ENCODE peak calls at places on chromosomes 3 and 15, in four cellular contexts. O is thyroid gland, Q is heart right ventricle, N is right lobe of liver. J is an unnamed sample.

GRCh38 chr15:50907866-50908208 is 646 bp upstream of the AP4E1 start:
- DNase-seq in Q (no peak), N (no peak), O (peak; percentile 40), J (no peak)

GRCh38 chr3:58071480-58071971 is 63.3 kb downstream of the FLNB start:
- DNase-seq in N (peak; percentile 81), Q (no peak), O (peak; percentile 39), J (no peak)

GRCh38 chr15:43376017-43376705 is 5.3 kb downstream of the TUBGCP4 start:
- DNase-seq in N (peak; percentile 50), O (peak; percentile 21), Q (no peak), J (no peak)

GRCh38 chr15:67137951-67138935 is 72.8 kb downstream of the SMAD3 start:
- DNase-seq in O (peak; percentile 22), N (no peak), Q (no peak), J (no peak)

GRCh38 chr3:139970526-139970925 is 35.5 kb downstream of the CLSTN2 start:
- DNase-seq in O (no peak), Q (no peak), N (no peak), J (no peak)

GRCh38 chr15:28907338-28907961 is 21.7 kb downstream of the APBA2 start:
- DNase-seq in Q (no peak), O (no peak), N (peak; percentile 18), J (no peak)

GRCh38 chr15:56598991-56599390 is 134.1 kb upstream of the MNS1 start:
- DNase-seq in N (no peak), O (no peak), Q (no peak), J (no peak)

GRCh38 chr3:29683306-29683993 is 402.6 kb downstream of the RBMS3 start:
- DNase-seq in N (no peak), Q (no peak), O (no peak), J (no peak)

GRCh38 chr3:12926660-12927059 is 85.3 kb upstream of the RPL32 start:
- DNase-seq in O (no peak), Q (no peak), N (no peak), J (no peak)

GRCh38 chr15:68795298-68795848 is 25.3 kb downstream of the ANP32A start:
- DNase-seq in N (peak; percentile 88), Q (peak; percentile 87), O (peak; percentile 93), J (no peak)

GRCh38 chr3:33911525-33912322 is 113.3 kb downstream of the PDCD6IP start:
- DNase-seq in Q (no peak), N (no peak), O (no peak), J (no peak)

GRCh38 chr3:138381950-138382715 is 33.8 kb downstream of the MRAS start:
- DNase-seq in N (peak; percentile 80), O (peak; percentile 74), Q (peak; percentile 71), J (no peak)

GRCh38 chr3:73719413-73719831 is 94.7 kb upstream of the PDZRN3 start:
- DNase-seq in Q (no peak), N (no peak), O (no peak), J (peak; percentile 47)

GRCh38 chr15:40314723-40315276 is 7.1 kb upstream of the PLCB2 start:
- DNase-seq in O (no peak), Q (no peak), N (no peak), J (no peak)

GRCh38 chr3:27366062-27366591 is 3.1 kb downstream of the NEK10 start:
- DNase-seq in O (no peak), N (no peak), Q (no peak), J (no peak)

GRCh38 chr3:114565201-114565600 is 271.4 kb downstream of the TIGIT start:
- DNase-seq in Q (peak; percentile 38), O (peak; percentile 12), N (no peak), J (no peak)

GRCh38 chr3:56365905-56366640 is 102.2 kb downstream of the ERC2 start:
- DNase-seq in Q (no peak), N (peak; percentile 73), O (no peak), J (no peak)

GRCh38 chr3:12906916-12907290 is 65.5 kb upstream of the RPL32 start:
- DNase-seq in Q (no peak), O (no peak), N (no peak), J (no peak)

GRCh38 chr3:129077222-129077621 is 16.6 kb downstream of the GP9 start:
- DNase-seq in N (no peak), O (no peak), Q (no peak), J (peak; percentile 16)

GRCh38 chr3:74883690-74884089 is 269.2 kb upstream of the CNTN3 start:
- DNase-seq in N (no peak), Q (no peak), O (no peak), J (no peak)

GRCh38 chr3:112002458-112002971 is 3.8 kb downstream of the TAGLN3 start:
- DNase-seq in O (no peak), Q (no peak), N (no peak), J (no peak)

GRCh38 chr3:149673393-149673792 is 15.6 kb upstream of the WWTR1 start:
- DNase-seq in Q (no peak), O (no peak), N (no peak), J (no peak)
- H3K9me3 ChIP-seq in Q (no peaks in the 10 kb centered on the region), O (no peaks in the 10 kb centered on the region), N (no peaks in the 10 kb centered on the region), J (no peaks in the 10 kb centered on the region)

GRCh38 chr3:69099576-69099975 is 14.8 kb downstream of the ARL6IP5 start:
- DNase-seq in Q (no peak), O (no peak), N (no peak), J (no peak)
- H3K27ac ChIP-seq in Q (peak overlapping the region; percentile 33), O (no peak overlapping the region), N (no peak overlapping the region), J (no peak overlapping the region)

GRCh38 chr3:110623571-110623970 is 448.0 kb upstream of the NECTIN3 start:
- DNase-seq in Q (no peak), N (no peak), O (no peak), J (no peak)

GRCh38 chr3:110624571-110624970 is 447.0 kb upstream of the NECTIN3 start:
- DNase-seq in Q (no peak), N (no peak), O (no peak), J (peak; percentile 23)

GRCh38 chr3:110615454-110615853 is 456.2 kb upstream of the NECTIN3 start:
- DNase-seq in N (no peak), O (no peak), Q (no peak), J (no peak)

GRCh38 chr3:110618512-110619226 is 452.9 kb upstream of the NECTIN3 start:
- DNase-seq in O (no peak), Q (no peak), N (no peak), J (no peak)

GRCh38 chr3:110620118-110620517 is 451.5 kb upstream of the NECTIN3 start:
- DNase-seq in O (no peak), N (no peak), Q (no peak), J (no peak)
- TF ChIP-seq CTCF in O (no peak), N (no peak), Q (no peak), J (no peak)

DNA sequence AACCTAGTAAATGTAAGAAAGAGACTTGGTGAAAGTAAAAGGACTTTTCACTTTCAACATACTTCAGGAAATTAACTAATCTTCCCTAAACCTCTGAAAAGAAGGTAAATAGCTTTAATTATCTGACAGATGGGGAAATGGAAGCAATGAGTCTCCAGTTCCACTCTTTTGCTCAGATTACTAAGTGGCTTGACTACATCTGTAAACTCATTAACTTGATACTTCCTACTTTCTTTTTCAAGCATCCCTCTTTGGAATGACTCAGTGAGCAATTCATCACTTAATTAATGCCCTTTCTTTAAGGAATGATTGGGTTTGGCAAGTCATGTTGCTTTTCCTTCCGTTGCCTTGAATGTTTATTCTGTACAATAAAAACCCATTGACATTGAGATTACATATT is 234.2 kb downstream of the GRM7 start:
- DNase-seq in Q (no peak), N (no peak), O (no peak), J (no peak)
- H3K9me3 ChIP-seq in Q (no peaks in the 10 kb centered on the region), N (no peaks in the 10 kb centered on the region), O (no peaks in the 10 kb centered on the region), J (peaks cover 7% of the 10 kb centered on the region)

J was measured in AG04450.